ENCODE peak calls at places on chromosomes 1 and 21, in six cellular contexts. V, A, D, M, E and F are unnamed samples.

GRCh38 chr1:248892590-248892989 is 13.4 kb upstream of the PGBD2 start:
- DNase-seq in V (no peak), A (no peak), D (no peak), M (no peak), E (no peak), F (no peak)

GRCh38 chr1:152182431-152182830 is 23.4 kb upstream of the RPTN start:
- DNase-seq in V (no peak), A (peak), D (peak), M (peak), E (peak), F (no peak)

GRCh38 chr1:39489567-39490239 is 1.7 kb upstream of the BMP8A start:
- DNase-seq in V (no peak), A (no peak), D (no peak), M (peak), E (no peak), F (no peak)

GRCh38 chr1:53708687-53709086 is 30.3 kb downstream of the GLIS1 start:
- DNase-seq in V (no peak), A (no peak), D (no peak), M (no peak), E (no peak), F (no peak)

GRCh38 chr1:233424727-233425222 is 97.3 kb downstream of the MAP3K21 start:
- DNase-seq in V (no peak), A (no peak), D (no peak), M (no peak), E (no peak), F (no peak)

GRCh38 chr1:51410568-51411460 is 80.5 kb upstream of the TTC39A start:
- DNase-seq in V (no peak), A (peak), D (no peak), M (peak), E (no peak), F (no peak)

GRCh38 chr1:112359961-112360767 is 35.9 kb upstream of the CTTNBP2NL start:
- DNase-seq in V (no peak), A (peak), D (no peak), M (peak), E (peak), F (no peak)

GRCh38 chr21:17901458-17902092 is 82.4 kb upstream of the C21orf91 start:
- DNase-seq in V (no peak), A (no peak), D (no peak), M (no peak), E (no peak), F (no peak)

GRCh38 chr1:240650877-240651276 is 38.9 kb upstream of the GREM2 start:
- DNase-seq in V (no peak), A (no peak), D (no peak), M (no peak), E (no peak), F (no peak)

GRCh38 chr21:41630249-41630648 is 122.3 kb upstream of the TMPRSS2 start:
- DNase-seq in V (no peak), A (peak), D (no peak), M (peak), E (peak), F (no peak)

GRCh38 chr1:21586926-21587601 is 77.8 kb downstream of the ALPL start:
- DNase-seq in V (no peak), A (peak), D (peak), M (peak), E (peak), F (no peak)

GRCh38 chr1:77126309-77126708 is 92.9 kb downstream of the PIGK start:
- DNase-seq in V (peak), A (peak), D (peak), M (peak), E (peak), F (peak)

GRCh38 chr1:32249831-32250525 is 1.1 kb upstream of the LCK start:
- DNase-seq in V (no peak), A (no peak), D (peak), M (peak), E (peak), F (no peak)

GRCh38 chr1:40450491-40451237 is 388 bp downstream of the ZFP69B start:
- DNase-seq in V (no peak), A (peak), D (peak), M (peak), E (peak), F (peak)

GRCh38 chr21:38297193-38297592 is 40.4 kb downstream of the KCNJ15 start:
- DNase-seq in V (peak), A (peak), D (peak), M (peak), E (peak), F (peak)

GRCh38 chr1:17831619-17832018 is 76.5 kb downstream of the ACTL8 start:
- DNase-seq in V (no peak), A (peak), D (peak), M (peak), E (peak), F (no peak)

GRCh38 chr21:46477765-46478164 is 19.1 kb downstream of the DIP2A start:
- DNase-seq in V (no peak), A (no peak), D (no peak), M (no peak), E (no peak), F (no peak)

GRCh38 chr21:28776251-28776650 is 216.4 kb downstream of the LTN1 start:
- DNase-seq in V (no peak), A (peak), D (no peak), M (peak), E (no peak), F (no peak)

GRCh38 chr1:153546796-153547559 is 1.4 kb upstream of the S100A4 start:
- DNase-seq in V (no peak), A (no peak), D (no peak), M (no peak), E (no peak), F (no peak)

GRCh38 chr1:208349679-208350330 is 105.6 kb upstream of the PLXNA2 start:
- DNase-seq in V (no peak), A (no peak), D (no peak), M (no peak), E (no peak), F (peak)